ENCODE peak calls at places on chromosomes 7 and 10, in four cellular contexts. H, B, N and P are unnamed samples. For H3K4me1, the result is how much of the 10 kb centered on the place peaks cover.

GRCh38 chr7:101814081-101814995 is 3.1 kb upstream of the CUX1 start:
- DNase-seq in N (no peak), H (no peak), B (peak), P (peak)

GRCh38 chr10:75654777-75655176 is 223.4 kb downstream of the LRMDA start:
- DNase-seq in B (no peak), N (no peak), H (no peak), P (no peak)

GRCh38 chr7:21429021-21429420 is 1.1 kb downstream of the SP4 start:
- DNase-seq in N (no peak), B (no peak), H (no peak), P (peak)

GRCh38 chr10:87541114-87541513 is 36.4 kb downstream of the MINPP1 start:
- DNase-seq in H (no peak), B (no peak), N (no peak), P (no peak)

GRCh38 chr7:25244193-25244592 is 15.9 kb upstream of the NPVF start:
- DNase-seq in H (no peak), N (peak), B (no peak), P (no peak)

GRCh38 chr7:34096777-34097176 is 191.4 kb downstream of the BMPER start:
- DNase-seq in N (no peak), B (no peak), H (no peak), P (no peak)

GRCh38 chr10:11824376-11824775 is 1.2 kb downstream of the PROSER2 start:
- DNase-seq in N (no peak), H (no peak), B (peak), P (no peak)

GRCh38 chr7:156125841-156126730 is 313.8 kb upstream of the SHH start:
- DNase-seq in B (no peak), H (no peak), N (no peak), P (no peak)

GRCh38 chr7:151013356-151013727 is 11.0 kb downstream of the ATG9B start:
- DNase-seq in B (no peak), N (no peak), H (no peak), P (no peak)

GRCh38 chr7:9937944-9938631 is 1035.6 kb upstream of the PHF14 start:
- DNase-seq in H (no peak), N (no peak), B (no peak), P (no peak)

GRCh38 chr7:47293884-47294568 is 287.9 kb downstream of the TNS3 start:
- DNase-seq in H (no peak), B (no peak), N (no peak), P (no peak)

GRCh38 chr10:30348378-30348776 is 701 bp downstream of the MTPAP start:
- DNase-seq in N (no peak), B (no peak), H (no peak), P (no peak)

GRCh38 chr10:52378124-52378523 is 64.0 kb downstream of the DKK1 start:
- DNase-seq in N (no peak), B (peak), H (no peak), P (no peak)

GRCh38 chr10:102624094-102624493 is 20.2 kb upstream of the TRIM8 start:
- DNase-seq in B (no peak), H (no peak), N (no peak), P (no peak)
- H3K4me1 ChIP-seq in B (half or more), H (under half), N (under half), P (under half)

DNA sequence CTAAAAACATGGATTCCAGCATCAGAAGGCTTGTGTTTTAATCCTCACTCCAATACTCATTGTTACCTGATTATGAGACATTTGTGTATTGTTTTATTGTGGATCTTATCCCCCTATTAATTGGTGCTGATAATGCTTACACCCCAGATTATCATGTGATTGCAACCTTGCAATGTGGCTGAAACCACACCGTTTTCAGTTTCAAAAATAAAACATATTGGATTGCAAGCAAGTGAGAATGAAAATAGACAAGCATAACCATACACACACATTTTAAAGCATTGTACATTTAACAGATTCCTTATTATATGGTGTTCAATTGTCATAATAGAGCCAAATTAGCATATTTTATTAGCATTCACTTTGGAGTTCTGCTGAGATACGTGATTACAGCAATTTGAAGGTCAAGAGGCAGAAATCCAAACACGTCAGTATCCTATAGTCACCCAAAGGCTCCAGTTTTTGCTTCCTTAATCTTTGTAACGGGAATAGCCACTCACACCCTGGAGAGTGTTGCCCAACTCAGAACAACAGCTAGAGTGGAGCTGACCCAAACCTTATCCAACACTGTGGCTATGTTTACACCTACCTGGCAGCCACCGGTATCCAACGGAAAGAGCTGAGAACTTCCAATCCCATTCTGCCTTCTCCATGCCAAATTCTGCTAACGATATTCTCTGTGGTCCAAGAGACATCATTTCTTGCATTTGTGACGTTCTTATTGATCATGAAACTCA is 317.1 kb upstream of the KLF6 start:
- DNase-seq in B (no peak), N (no peak), H (no peak), P (no peak)
- TF ChIP-seq MAX in B (no peak), N (no peak), H (no peak), P (no peak)

GRCh38 chr10:70145666-70146488 is 623 bp downstream of the TYSND1 start:
- DNase-seq in N (no peak), B (peak), H (no peak), P (peak)
- TF ChIP-seq FOSL1 in N (no peak), B (peak), H (no peak), P (no peak)

GRCh38 chr10:93440591-93441012 is 41.5 kb downstream of the MYOF start:
- DNase-seq in N (no peak), H (no peak), B (no peak), P (no peak)
- H3K4me1 ChIP-seq in N (under half), H (half or more), B (under half), P (under half)

DNA sequence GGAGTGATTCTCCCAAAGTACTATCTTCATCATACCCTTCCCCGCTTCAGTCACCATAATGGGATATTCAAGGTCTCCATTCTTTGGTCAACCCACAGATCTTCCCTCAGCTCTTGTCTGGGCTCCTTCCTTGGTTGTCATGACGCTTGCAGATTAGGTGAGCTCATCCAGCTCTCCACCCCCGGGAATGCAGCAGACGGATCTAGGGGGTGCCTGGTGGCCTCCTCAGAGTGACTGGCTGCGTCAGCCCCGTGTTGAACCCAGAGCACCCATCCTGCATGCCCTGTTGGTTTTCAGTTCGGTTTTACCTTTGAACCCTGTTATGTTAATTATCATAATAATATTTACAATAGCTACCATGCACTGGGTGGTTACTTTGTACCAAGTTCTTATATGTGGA is 6.4 kb downstream of the NEURL1 start:
- DNase-seq in H (no peak), B (no peak), N (no peak), P (no peak)
- TF ChIP-seq MAX in H (no peak), B (no peak), N (no peak), P (no peak)